ENCODE peak calls at places on chromosomes 1 and 21, in four cellular contexts. O is stimulated activated CD4-positive, alpha-beta T cell treated with anti-CD3 and anti-CD28 coated beads, TNF-alpha, amount 100 ng/mL, for 1 hour; Y is GM19239; C is AG10803. V is an unnamed sample.
A peak's percentile ranks its signal among the peaks of the same experiment; 100 is the strongest.

GRCh38 chr1:205505791-205506190 is 1.3 kb downstream of the CDK18 start:
- DNase-seq in Y (no peak), O (no peak), C (peak; percentile 39), V (peak; percentile 35)

GRCh38 chr1:8315573-8316475 is 2.1 kb upstream of the SLC45A1 start:
- DNase-seq in Y (no peak), O (no peak), C (no peak), V (no peak)

GRCh38 chr1:77673716-77674355 is 8.6 kb downstream of the ZZZ3 start:
- DNase-seq in Y (no peak), O (no peak), C (peak; percentile 70), V (peak; percentile 51)

GRCh38 chr1:44642255-44642654 is 32.0 kb downstream of the TMEM53 start:
- DNase-seq in Y (no peak), C (no peak), O (no peak), V (no peak)

GRCh38 chr1:168581799-168582572 is 5.6 kb downstream of the XCL1 start:
- DNase-seq in Y (no peak), C (no peak), O (no peak), V (no peak)

GRCh38 chr1:209863766-209864485 is 36.2 kb downstream of the UTP25 start:
- DNase-seq in C (no peak), O (no peak), Y (no peak), V (no peak)

GRCh38 chr1:203152158-203153034 is 23.2 kb downstream of the MYBPH start:
- DNase-seq in Y (no peak), O (no peak), C (peak; percentile 30), V (peak; percentile 65)

GRCh38 chr1:106768501-106768900 is 288.0 kb upstream of the PRMT6 start:
- DNase-seq in C (peak; percentile 8), Y (no peak), O (no peak), V (no peak)

GRCh38 chr1:236605030-236605806 is 902 bp upstream of the HEATR1 start:
- DNase-seq in Y (no peak), C (no peak), O (no peak), V (no peak)

GRCh38 chr1:33346921-33347649 is 26.2 kb upstream of the A3GALT2 start:
- DNase-seq in Y (no peak), O (no peak), C (peak; percentile 94), V (peak; percentile 80)

GRCh38 chr1:174445817-174446216 is 1.9 kb upstream of the GPR52 start:
- DNase-seq in O (no peak), C (no peak), Y (no peak), V (no peak)

GRCh38 chr1:43284711-43285110 is 670 bp downstream of the C1orf210 start:
- DNase-seq in O (no peak), Y (no peak), C (no peak), V (no peak)

GRCh38 chr1:156282143-156282478 is 514 bp downstream of the SMG5 start:
- DNase-seq in Y (no peak), C (no peak), O (no peak), V (no peak)

GRCh38 chr1:79323240-79324025 is 316.9 kb upstream of the ADGRL4 start:
- DNase-seq in C (peak; percentile 99), O (no peak), Y (no peak), V (peak; percentile 65)

GRCh38 chr1:30719406-30720270 is 3.7 kb downstream of the MATN1 start:
- DNase-seq in Y (no peak), C (peak; percentile 48), O (no peak), V (no peak)

GRCh38 chr1:225460737-225461532 is 33.1 kb upstream of the LBR start:
- DNase-seq in C (no peak), Y (no peak), O (no peak), V (no peak)

GRCh38 chr1:95467036-95467435 is 233.0 kb downstream of the RWDD3 start:
- DNase-seq in O (no peak), Y (no peak), C (no peak), V (no peak)

GRCh38 chr1:87902830-87903614 is 574.3 kb downstream of the LMO4 start:
- DNase-seq in O (no peak), Y (no peak), C (peak; percentile 13), V (no peak)

GRCh38 chr1:159774465-159774864 is 6.3 kb upstream of the DUSP23 start:
- DNase-seq in O (no peak), C (no peak), Y (no peak), V (no peak)

GRCh38 chr1:100622037-100622436 is 84.1 kb downstream of the GPR88 start:
- DNase-seq in O (no peak), C (peak; percentile 97), Y (no peak), V (peak; percentile 76)

GRCh38 chr1:7768583-7768982 is 2.5 kb upstream of the VAMP3 start:
- DNase-seq in O (no peak), C (no peak), Y (no peak), V (no peak)

GRCh38 chr1:226884966-226885820 is 14.8 kb downstream of the PSEN2 start:
- DNase-seq in C (no peak), Y (no peak), O (no peak), V (no peak)

GRCh38 chr1:10374442-10374860 is 24.4 kb upstream of the PGD start:
- DNase-seq in O (no peak), C (peak; percentile 31), Y (no peak), V (peak; percentile 22)

GRCh38 chr1:87224209-87224608 is 104.5 kb upstream of the LMO4 start:
- DNase-seq in Y (no peak), O (no peak), C (peak; percentile 98), V (peak; percentile 76)

GRCh38 chr1:160830321-160831153 is 32.1 kb downstream of the CD244 start:
- DNase-seq in O (peak; percentile 28), Y (peak; percentile 35), C (peak; percentile 15), V (no peak)

GRCh38 chr21:45253633-45254556 is 33.8 kb downstream of the POFUT2 start:
- DNase-seq in O (no peak), Y (no peak), C (no peak), V (no peak)

GRCh38 chr1:10033359-10033845 is 644 bp downstream of the UBE4B start:
- DNase-seq in C (peak; percentile 24), Y (no peak), O (no peak), V (peak; percentile 43)

V was measured in GM03348.